ENCODE peak calls at places on chromosomes 3 and 15, in nine cellular contexts. M, C, O, Z, H, K, Q, I and X are unnamed samples. For H3K4me1, the result is how much of the 10 kb centered on the place peaks cover.

GRCh38 chr15:37104413-37105392 is 4.4 kb upstream of the MEIS2 start:
- DNase-seq in M (no peak), C (no peak), O (no peak), Z (no peak), H (no peak), K (no peak), Q (no peak), I (peak), X (no peak)

GRCh38 chr3:126886217-126886616 is 96.7 kb upstream of the PLXNA1 start:
- DNase-seq in M (no peak), C (no peak), O (no peak), Z (no peak), H (no peak), K (no peak), Q (no peak), I (no peak), X (no peak)

GRCh38 chr3:161503271-161503670 is 6.7 kb downstream of the OTOL1 start:
- DNase-seq in M (no peak), C (no peak), O (no peak), Z (no peak), H (no peak), K (no peak), Q (no peak), I (no peak), X (no peak)

GRCh38 chr15:82081904-82082810 is 36.3 kb upstream of the MEX3B start:
- DNase-seq in M (no peak), C (no peak), O (no peak), Z (peak), H (no peak), K (peak), Q (no peak), I (peak), X (no peak)

GRCh38 chr3:23865595-23866396 is 51.0 kb downstream of the NKIRAS1 start:
- DNase-seq in M (no peak), C (peak), O (no peak), Z (peak), H (no peak), K (peak), Q (no peak), I (peak), X (no peak)

GRCh38 chr3:133840767-133841166 is 35.2 kb downstream of the SRPRB start:
- DNase-seq in M (no peak), C (no peak), O (no peak), Z (no peak), H (no peak), K (no peak), Q (no peak), I (no peak), X (no peak)

GRCh38 chr15:40344217-40344616 is 3.5 kb upstream of the CCDC9B start:
- DNase-seq in M (no peak), C (no peak), O (no peak), Z (no peak), H (no peak), K (no peak), Q (no peak), I (no peak), X (no peak)

GRCh38 chr15:65189102-65189740 is 4.1 kb upstream of the CLPX start:
- DNase-seq in M (no peak), C (no peak), O (no peak), Z (peak), H (no peak), K (peak), Q (no peak), I (peak), X (no peak)

GRCh38 chr3:135989247-135989646 is 23.7 kb downstream of the PPP2R3A start:
- DNase-seq in M (no peak), C (no peak), O (no peak), Z (no peak), H (no peak), K (no peak), Q (no peak), I (no peak), X (no peak)

GRCh38 chr3:48918388-48919214 is at the start of gene ARIH2:
- DNase-seq in M (peak), C (peak), O (peak), Z (peak), H (peak), K (peak), Q (peak), I (peak), X (peak)

GRCh38 chr3:182962162-182962561 is 18.2 kb downstream of the DCUN1D1 start:
- DNase-seq in M (no peak), C (peak), O (peak), Z (no peak), H (no peak), K (no peak), Q (no peak), I (no peak), X (no peak)

GRCh38 chr3:135050536-135050935 is 255.5 kb downstream of the EPHB1 start:
- DNase-seq in M (no peak), C (no peak), O (no peak), Z (no peak), H (no peak), K (peak), Q (no peak), I (no peak), X (no peak)

DNA sequence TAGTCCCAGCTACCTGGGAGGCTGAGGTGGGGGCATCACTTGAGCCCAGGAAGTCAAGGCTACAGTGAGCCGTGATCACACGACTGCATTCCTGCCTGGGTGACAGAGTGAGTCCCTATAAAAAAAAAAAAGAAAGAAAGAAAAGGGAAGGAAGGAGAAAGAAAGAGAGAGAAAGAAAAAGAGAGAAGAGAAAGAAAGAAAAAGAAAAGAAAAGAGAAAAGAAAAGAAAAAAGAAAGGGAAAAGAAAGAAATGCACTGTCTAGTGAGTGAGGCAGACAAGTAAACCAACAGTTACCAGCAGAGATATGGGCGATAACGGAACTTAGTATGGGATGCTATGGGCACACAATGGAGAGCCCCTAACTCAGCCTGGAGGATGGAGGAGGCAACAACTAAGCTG is 37.2 kb upstream of the TSEN2 start:
- DNase-seq in M (no peak), C (no peak), O (no peak), Z (no peak), H (no peak), K (no peak), Q (no peak), I (no peak), X (no peak)
- H3K4me1 ChIP-seq in M (under half), C (under half), O (under half), Z (under half), H (under half), K (under half), Q (under half), I (under half), X (under half)

GRCh38 chr3:4984511-4984864 is 5.3 kb downstream of the BHLHE40 start:
- DNase-seq in M (no peak), C (no peak), O (no peak), Z (no peak), H (no peak), K (no peak), Q (no peak), I (no peak), X (no peak)
- H3K4me1 ChIP-seq in M (half or more), C (under half), O (half or more), Z (under half), H (half or more), K (under half), Q (half or more), I (under half), X (under half)

DNA sequence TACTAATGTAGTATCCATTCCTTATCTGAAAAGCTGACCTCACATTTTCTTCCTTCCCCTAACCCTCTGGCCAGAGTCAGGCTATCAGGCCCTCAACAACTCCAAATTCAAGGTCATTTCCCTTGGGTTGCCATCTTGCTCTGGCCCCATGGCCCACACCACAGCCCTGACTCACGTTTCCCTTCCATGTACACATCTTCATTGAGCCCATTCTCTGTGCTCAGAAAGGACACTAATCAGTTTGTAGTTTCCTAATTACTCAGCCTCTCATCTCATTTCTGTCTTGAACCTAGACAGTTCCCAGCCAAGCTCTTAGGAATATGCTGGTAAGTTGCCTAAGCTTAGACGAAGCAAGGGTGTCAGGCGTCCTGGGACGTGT is 14.9 kb downstream of the TGM5 start:
- DNase-seq in M (no peak), C (no peak), O (no peak), Z (no peak), H (no peak), K (no peak), Q (no peak), I (no peak), X (no peak)
- H3K4me1 ChIP-seq in M (under half), C (under half), O (under half), Z (under half), H (under half), K (under half), Q (under half), I (under half), X (under half)

DNA sequence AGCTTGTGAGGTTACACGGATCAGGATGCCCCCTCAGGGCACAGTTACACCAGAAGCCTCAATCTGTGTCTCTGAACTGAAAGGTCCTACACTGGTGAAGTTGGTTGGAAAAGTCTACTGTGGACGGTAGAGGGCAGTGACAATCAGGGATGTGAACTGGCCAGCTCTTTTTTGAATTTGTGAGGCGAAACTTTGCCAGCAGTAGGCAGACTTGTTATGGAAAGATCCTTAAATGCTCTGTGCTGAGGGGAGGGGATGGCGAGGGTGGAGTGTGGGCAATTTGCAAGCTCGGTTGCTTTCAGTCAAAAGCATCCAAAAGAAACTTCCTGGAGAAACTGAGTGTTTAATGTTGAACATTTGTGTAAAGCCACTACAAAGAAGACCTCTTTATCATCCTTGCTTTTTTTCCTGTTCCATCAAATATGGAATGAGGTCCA is 127.4 kb upstream of the ABHD17C start:
- DNase-seq in M (no peak), C (peak), O (peak), Z (peak), H (no peak), K (peak), Q (peak), I (peak), X (no peak)
- H3K4me1 ChIP-seq in M (under half), C (under half), O (under half), Z (under half), H (under half), K (under half), Q (under half), I (under half), X (under half)

GRCh38 chr15:89860446-89860845 is 33.3 kb downstream of the AP3S2 start:
- DNase-seq in M (no peak), C (no peak), O (no peak), Z (no peak), H (no peak), K (no peak), Q (no peak), I (no peak), X (no peak)
- H3K4me1 ChIP-seq in M (under half), C (under half), O (under half), Z (under half), H (under half), K (under half), Q (under half), I (under half), X (under half)

DNA sequence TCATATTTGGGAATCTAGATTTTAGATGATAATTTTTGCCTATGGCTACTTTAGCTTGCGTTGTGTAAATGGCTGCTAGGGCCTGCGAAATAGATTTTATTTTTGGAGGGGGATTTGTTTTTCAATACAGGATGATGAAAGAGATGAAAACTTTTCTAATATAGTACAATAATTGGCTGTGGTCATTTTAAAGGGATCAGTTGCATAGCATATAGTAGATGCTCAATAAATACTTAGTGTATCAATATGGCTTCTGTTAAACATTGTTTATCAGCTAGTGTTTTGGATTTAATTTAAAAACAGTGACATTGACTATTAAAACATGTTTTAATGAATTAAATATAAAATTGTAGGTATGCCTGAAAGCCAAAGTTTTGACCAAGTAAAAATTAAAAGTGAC is 6.9 kb upstream of the CHD2 start:
- DNase-seq in M (no peak), C (no peak), O (no peak), Z (no peak), H (no peak), K (no peak), Q (no peak), I (no peak), X (no peak)
- H3K4me1 ChIP-seq in M (half or more), C (under half), O (under half), Z (under half), H (half or more), K (under half), Q (half or more), I (under half), X (under half)

DNA sequence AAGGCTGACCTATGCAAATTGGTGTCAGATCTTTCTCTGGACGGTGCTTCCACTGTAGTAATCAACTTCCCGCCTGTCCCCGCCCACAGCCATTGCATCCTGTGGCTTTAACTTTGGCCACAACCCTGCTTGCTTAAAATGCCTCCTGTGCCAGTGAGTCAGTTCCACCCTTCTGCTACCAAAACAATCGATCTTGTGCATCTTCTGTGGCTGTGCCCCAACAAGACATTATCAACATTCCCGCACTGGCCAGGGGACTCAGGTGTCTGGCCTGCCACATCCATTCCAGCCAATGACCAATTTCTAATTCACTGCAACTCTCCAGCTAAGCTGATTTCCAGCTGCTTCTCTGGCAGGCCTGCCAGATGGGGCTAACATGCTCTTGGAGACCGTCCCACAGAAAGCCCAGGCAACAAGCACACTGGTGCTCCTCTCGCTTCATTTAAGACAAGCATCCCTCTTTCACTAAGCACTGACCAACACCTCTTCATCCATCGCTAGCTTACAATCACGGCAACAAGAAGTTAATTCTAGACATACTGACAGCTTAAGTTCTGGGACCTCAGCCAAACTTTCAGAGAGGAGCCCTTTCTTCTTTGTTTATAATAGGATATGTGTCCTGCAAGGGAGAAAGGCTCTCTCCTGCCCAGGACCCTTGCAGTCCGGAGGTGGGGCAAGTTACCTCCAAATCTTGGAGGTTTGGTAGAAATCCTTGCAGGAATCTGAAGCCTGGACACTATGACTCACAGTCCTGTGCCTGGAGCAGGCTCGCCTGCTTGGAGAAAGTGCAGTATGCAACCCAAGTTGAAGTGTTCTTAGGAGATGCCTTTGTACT is 6.7 kb downstream of the CA12 start:
- DNase-seq in M (no peak), C (peak), O (peak), Z (peak), H (peak), K (no peak), Q (no peak), I (no peak), X (peak)
- H3K4me1 ChIP-seq in M (under half), C (under half), O (under half), Z (under half), H (under half), K (under half), Q (under half), I (under half), X (half or more)